ENCODE peak calls at places on chromosome 13, in four cellular contexts. One of them, this sample, is unnamed.

GRCh38 chr13:110616103-110617101 is 1.1 kb downstream of the NAXD start:
- DNase-seq in HL-60: no peak
- DNase-seq in GM12878: no peak
- DNase-seq in K562: peak; percentile 49
- DNase-seq in this sample: no peak

GRCh38 chr13:35744566-35745203 is 268.2 kb upstream of the MAB21L1 start:
- DNase-seq in HL-60: no peak
- DNase-seq in GM12878: no peak
- DNase-seq in K562: no peak
- DNase-seq in this sample: no peak

GRCh38 chr13:97298816-97299215 is 76.7 kb downstream of the MBNL2 start:
- DNase-seq in HL-60: no peak
- DNase-seq in GM12878: no peak
- DNase-seq in K562: no peak
- DNase-seq in this sample: no peak

GRCh38 chr13:111614613-111615012 is 294.2 kb downstream of the TEX29 start:
- DNase-seq in HL-60: no peak
- DNase-seq in GM12878: no peak
- DNase-seq in K562: no peak
- DNase-seq in this sample: no peak

GRCh38 chr13:65856464-65856863 is 1373.7 kb downstream of the PCDH9 start:
- DNase-seq in HL-60: no peak
- DNase-seq in GM12878: no peak
- DNase-seq in K562: no peak
- DNase-seq in this sample: no peak

GRCh38 chr13:93066187-93066586 is 160.4 kb upstream of the GPC6 start:
- DNase-seq in HL-60: no peak
- DNase-seq in GM12878: no peak
- DNase-seq in K562: no peak
- DNase-seq in this sample: no peak

GRCh38 chr13:109568273-109568900 is 218.0 kb downstream of the IRS2 start:
- DNase-seq in HL-60: no peak
- DNase-seq in GM12878: no peak
- DNase-seq in K562: no peak
- DNase-seq in this sample: no peak

GRCh38 chr13:43085545-43085944 is 62.2 kb downstream of the DNAJC15 start:
- DNase-seq in HL-60: no peak
- DNase-seq in GM12878: no peak
- DNase-seq in K562: peak; percentile 3
- DNase-seq in this sample: no peak

GRCh38 chr13:111668451-111668850 is 348.0 kb downstream of the TEX29 start:
- DNase-seq in HL-60: no peak
- DNase-seq in GM12878: no peak
- DNase-seq in K562: no peak
- DNase-seq in this sample: no peak

GRCh38 chr13:29543230-29544215 is 52.0 kb downstream of the SLC7A1 start:
- DNase-seq in HL-60: no peak
- DNase-seq in GM12878: peak; percentile 44
- DNase-seq in K562: no peak
- DNase-seq in this sample: peak; percentile 72

GRCh38 chr13:23771966-23772365 is 117.2 kb downstream of the MIPEP start:
- DNase-seq in HL-60: no peak
- DNase-seq in GM12878: no peak
- DNase-seq in K562: no peak
- DNase-seq in this sample: no peak

GRCh38 chr13:25677956-25678355 is 306.2 kb downstream of the ATP8A2 start:
- DNase-seq in HL-60: no peak
- DNase-seq in GM12878: no peak
- DNase-seq in K562: no peak
- DNase-seq in this sample: no peak

GRCh38 chr13:91247768-91248167 is 99.7 kb upstream of the MIR17HG start:
- DNase-seq in HL-60: no peak
- DNase-seq in GM12878: no peak
- DNase-seq in K562: no peak
- DNase-seq in this sample: no peak

GRCh38 chr13:41763772-41764171 is 197.1 kb downstream of the VWA8 start:
- DNase-seq in HL-60: no peak
- DNase-seq in GM12878: no peak
- DNase-seq in K562: peak; percentile 10
- DNase-seq in this sample: no peak

GRCh38 chr13:59086147-59086546 is 1077.6 kb downstream of the DIAPH3 start:
- DNase-seq in HL-60: no peak
- DNase-seq in GM12878: no peak
- DNase-seq in K562: no peak
- DNase-seq in this sample: no peak

GRCh38 chr13:40440990-40441820 is 225.2 kb downstream of the FOXO1 start:
- DNase-seq in HL-60: no peak
- DNase-seq in GM12878: no peak
- DNase-seq in K562: no peak
- DNase-seq in this sample: no peak

GRCh38 chr13:33723365-33723764 is 94.6 kb upstream of the RFC3 start:
- DNase-seq in HL-60: no peak
- DNase-seq in GM12878: no peak
- DNase-seq in K562: no peak
- DNase-seq in this sample: no peak

GRCh38 chr13:98575876-98576214 is 1.1 kb downstream of the STK24 start:
- DNase-seq in HL-60: no peak
- DNase-seq in GM12878: no peak
- DNase-seq in K562: no peak
- DNase-seq in this sample: no peak
- TF ChIP-seq SPI1 in HL-60: no peak
- TF ChIP-seq SPI1 in GM12878: no peak
- TF ChIP-seq SPI1 in K562: no peak
- TF ChIP-seq SPI1 in this sample: no peak

GRCh38 chr13:28052945-28053344 is 47.4 kb downstream of the FLT3 start:
- DNase-seq in HL-60: peak; percentile 50
- DNase-seq in GM12878: no peak
- DNase-seq in K562: no peak
- DNase-seq in this sample: no peak
- TF ChIP-seq SPI1 in HL-60: no peak
- TF ChIP-seq SPI1 in GM12878: no peak
- TF ChIP-seq SPI1 in K562: no peak
- TF ChIP-seq SPI1 in this sample: no peak

GRCh38 chr13:52845766-52846566 is 2.5 kb downstream of the PCDH8 start:
- DNase-seq in HL-60: no peak
- DNase-seq in GM12878: no peak
- DNase-seq in K562: no peak
- DNase-seq in this sample: no peak
- TF ChIP-seq SPI1 in HL-60: no peak
- TF ChIP-seq SPI1 in GM12878: no peak
- TF ChIP-seq SPI1 in K562: no peak
- TF ChIP-seq SPI1 in this sample: no peak

GRCh38 chr13:112768795-112769411 is 79.1 kb downstream of the ATP11A start:
- DNase-seq in HL-60: no peak
- DNase-seq in GM12878: peak; percentile 30
- DNase-seq in K562: no peak
- DNase-seq in this sample: no peak
- TF ChIP-seq SPI1 in HL-60: no peak
- TF ChIP-seq SPI1 in GM12878: no peak
- TF ChIP-seq SPI1 in K562: no peak
- TF ChIP-seq SPI1 in this sample: no peak

GRCh38 chr13:19591864-19592263 is 30.5 kb upstream of the TPTE2 start:
- DNase-seq in HL-60: no peak
- DNase-seq in GM12878: no peak
- DNase-seq in K562: no peak
- DNase-seq in this sample: no peak
- TF ChIP-seq SPI1 in HL-60: peak; percentile 76
- TF ChIP-seq SPI1 in GM12878: peak; percentile 94
- TF ChIP-seq SPI1 in K562: no peak
- TF ChIP-seq SPI1 in this sample: peak; percentile 92

GRCh38 chr13:50912851-50913250 is 3.3 kb downstream of the RNASEH2B start:
- DNase-seq in HL-60: no peak
- DNase-seq in GM12878: no peak
- DNase-seq in K562: no peak
- DNase-seq in this sample: no peak

GRCh38 chr13:50910483-50910805 is 853 bp downstream of the RNASEH2B start:
- DNase-seq in HL-60: no peak
- DNase-seq in GM12878: no peak
- DNase-seq in K562: no peak
- DNase-seq in this sample: no peak

GRCh38 chr13:50911937-50912624 is 2.5 kb downstream of the RNASEH2B start:
- DNase-seq in HL-60: peak; percentile 92
- DNase-seq in GM12878: peak; percentile 88
- DNase-seq in K562: peak; percentile 58
- DNase-seq in this sample: peak; percentile 40

GRCh38 chr13:50909605-50910482 is at the start of gene RNASEH2B:
- DNase-seq in HL-60: peak; percentile 71
- DNase-seq in GM12878: no peak
- DNase-seq in K562: peak; percentile 71
- DNase-seq in this sample: peak; percentile 59

GRCh38 chr13:50911051-50911690 is 1.6 kb downstream of the RNASEH2B start:
- DNase-seq in HL-60: peak; percentile 64
- DNase-seq in GM12878: no peak
- DNase-seq in K562: peak; percentile 31
- DNase-seq in this sample: no peak
- TF ChIP-seq SPI1 in HL-60: no peak
- TF ChIP-seq SPI1 in GM12878: no peak
- TF ChIP-seq SPI1 in K562: no peak
- TF ChIP-seq SPI1 in this sample: no peak

This sample was measured in GM12891.